ENCODE peak calls at places on chromosomes 13 and 19, in eight cellular contexts. One of them, this sample, is unnamed.

GRCh38 chr19:34150558-34150957 is 21.7 kb upstream of the LSM14A start:
- DNase-seq in activated CD4-positive, alpha-beta memory T cell treated with anti-CD3 and anti-CD28 coated beads, Interleukin-2, amount 10 ng/mL, durations not matched to agents 7 days and 5 days: no peak
- DNase-seq in activated CD4-positive, CD25-positive, alpha-beta regulatory T cell: no peak
- DNase-seq in epithelial cell of esophagus: no peak
- DNase-seq in RWPE1: no peak
- DNase-seq in CMK: no peak
- DNase-seq in iris pigment epithelial cell: no peak
- DNase-seq in HuH-7: no peak
- DNase-seq in this sample: no peak

GRCh38 chr19:34786236-34786635 is 13.2 kb upstream of the ZNF599 start:
- DNase-seq in activated CD4-positive, alpha-beta memory T cell treated with anti-CD3 and anti-CD28 coated beads, Interleukin-2, amount 10 ng/mL, durations not matched to agents 7 days and 5 days: no peak
- DNase-seq in activated CD4-positive, CD25-positive, alpha-beta regulatory T cell: no peak
- DNase-seq in epithelial cell of esophagus: no peak
- DNase-seq in RWPE1: no peak
- DNase-seq in CMK: no peak
- DNase-seq in iris pigment epithelial cell: no peak
- DNase-seq in HuH-7: no peak
- DNase-seq in this sample: no peak

GRCh38 chr19:40471111-40471510 is 4.3 kb downstream of the SPTBN4 start:
- DNase-seq in activated CD4-positive, alpha-beta memory T cell treated with anti-CD3 and anti-CD28 coated beads, Interleukin-2, amount 10 ng/mL, durations not matched to agents 7 days and 5 days: no peak
- DNase-seq in activated CD4-positive, CD25-positive, alpha-beta regulatory T cell: no peak
- DNase-seq in epithelial cell of esophagus: no peak
- DNase-seq in RWPE1: no peak
- DNase-seq in CMK: no peak
- DNase-seq in iris pigment epithelial cell: no peak
- DNase-seq in HuH-7: no peak
- DNase-seq in this sample: no peak

GRCh38 chr13:73993661-73994060 is 140.5 kb downstream of the KLF12 start:
- DNase-seq in activated CD4-positive, alpha-beta memory T cell treated with anti-CD3 and anti-CD28 coated beads, Interleukin-2, amount 10 ng/mL, durations not matched to agents 7 days and 5 days: no peak
- DNase-seq in activated CD4-positive, CD25-positive, alpha-beta regulatory T cell: no peak
- DNase-seq in epithelial cell of esophagus: no peak
- DNase-seq in RWPE1: no peak
- DNase-seq in CMK: no peak
- DNase-seq in iris pigment epithelial cell: peak
- DNase-seq in HuH-7: no peak
- DNase-seq in this sample: no peak

GRCh38 chr19:43438291-43439162 is 23.8 kb downstream of the TEX101 start:
- DNase-seq in activated CD4-positive, alpha-beta memory T cell treated with anti-CD3 and anti-CD28 coated beads, Interleukin-2, amount 10 ng/mL, durations not matched to agents 7 days and 5 days: peak
- DNase-seq in activated CD4-positive, CD25-positive, alpha-beta regulatory T cell: no peak
- DNase-seq in epithelial cell of esophagus: peak
- DNase-seq in RWPE1: peak
- DNase-seq in CMK: no peak
- DNase-seq in iris pigment epithelial cell: no peak
- DNase-seq in HuH-7: no peak
- DNase-seq in this sample: no peak

GRCh38 chr13:114134111-114134943 is 1.9 kb upstream of the RASA3 start:
- DNase-seq in activated CD4-positive, alpha-beta memory T cell treated with anti-CD3 and anti-CD28 coated beads, Interleukin-2, amount 10 ng/mL, durations not matched to agents 7 days and 5 days: peak
- DNase-seq in activated CD4-positive, CD25-positive, alpha-beta regulatory T cell: no peak
- DNase-seq in epithelial cell of esophagus: no peak
- DNase-seq in RWPE1: no peak
- DNase-seq in CMK: no peak
- DNase-seq in iris pigment epithelial cell: no peak
- DNase-seq in HuH-7: no peak
- DNase-seq in this sample: peak

GRCh38 chr13:97914537-97914936 is 38.9 kb upstream of the IPO5 start:
- DNase-seq in activated CD4-positive, alpha-beta memory T cell treated with anti-CD3 and anti-CD28 coated beads, Interleukin-2, amount 10 ng/mL, durations not matched to agents 7 days and 5 days: no peak
- DNase-seq in activated CD4-positive, CD25-positive, alpha-beta regulatory T cell: no peak
- DNase-seq in epithelial cell of esophagus: no peak
- DNase-seq in RWPE1: no peak
- DNase-seq in CMK: no peak
- DNase-seq in iris pigment epithelial cell: peak
- DNase-seq in HuH-7: no peak
- DNase-seq in this sample: no peak

GRCh38 chr13:43698743-43699142 is 88.0 kb downstream of the ENOX1 start:
- DNase-seq in activated CD4-positive, alpha-beta memory T cell treated with anti-CD3 and anti-CD28 coated beads, Interleukin-2, amount 10 ng/mL, durations not matched to agents 7 days and 5 days: no peak
- DNase-seq in activated CD4-positive, CD25-positive, alpha-beta regulatory T cell: no peak
- DNase-seq in epithelial cell of esophagus: peak
- DNase-seq in RWPE1: no peak
- DNase-seq in CMK: no peak
- DNase-seq in iris pigment epithelial cell: peak
- DNase-seq in HuH-7: no peak
- DNase-seq in this sample: no peak

GRCh38 chr19:51564791-51565190 is 6.3 kb upstream of the ZNF175 start:
- DNase-seq in activated CD4-positive, alpha-beta memory T cell treated with anti-CD3 and anti-CD28 coated beads, Interleukin-2, amount 10 ng/mL, durations not matched to agents 7 days and 5 days: no peak
- DNase-seq in activated CD4-positive, CD25-positive, alpha-beta regulatory T cell: no peak
- DNase-seq in epithelial cell of esophagus: no peak
- DNase-seq in RWPE1: no peak
- DNase-seq in CMK: peak
- DNase-seq in iris pigment epithelial cell: no peak
- DNase-seq in HuH-7: no peak
- DNase-seq in this sample: no peak

GRCh38 chr19:39928357-39928725 is 6.1 kb downstream of the FCGBP start:
- DNase-seq in activated CD4-positive, alpha-beta memory T cell treated with anti-CD3 and anti-CD28 coated beads, Interleukin-2, amount 10 ng/mL, durations not matched to agents 7 days and 5 days: no peak
- DNase-seq in activated CD4-positive, CD25-positive, alpha-beta regulatory T cell: no peak
- DNase-seq in epithelial cell of esophagus: no peak
- DNase-seq in RWPE1: no peak
- DNase-seq in CMK: no peak
- DNase-seq in iris pigment epithelial cell: no peak
- DNase-seq in HuH-7: no peak
- DNase-seq in this sample: no peak

GRCh38 chr19:55116232-55117062 is 990 bp downstream of the PPP1R12C start:
- DNase-seq in activated CD4-positive, alpha-beta memory T cell treated with anti-CD3 and anti-CD28 coated beads, Interleukin-2, amount 10 ng/mL, durations not matched to agents 7 days and 5 days: peak
- DNase-seq in activated CD4-positive, CD25-positive, alpha-beta regulatory T cell: no peak
- DNase-seq in epithelial cell of esophagus: peak
- DNase-seq in RWPE1: peak
- DNase-seq in CMK: no peak
- DNase-seq in iris pigment epithelial cell: peak
- DNase-seq in HuH-7: no peak
- DNase-seq in this sample: peak

GRCh38 chr13:20400774-20401173 is 124.9 kb downstream of the CRYL1 start:
- DNase-seq in activated CD4-positive, alpha-beta memory T cell treated with anti-CD3 and anti-CD28 coated beads, Interleukin-2, amount 10 ng/mL, durations not matched to agents 7 days and 5 days: no peak
- DNase-seq in activated CD4-positive, CD25-positive, alpha-beta regulatory T cell: no peak
- DNase-seq in epithelial cell of esophagus: peak
- DNase-seq in RWPE1: peak
- DNase-seq in CMK: no peak
- DNase-seq in iris pigment epithelial cell: peak
- DNase-seq in HuH-7: no peak
- DNase-seq in this sample: no peak

GRCh38 chr13:87535911-87536310 is 135.3 kb upstream of the SLITRK5 start:
- DNase-seq in activated CD4-positive, alpha-beta memory T cell treated with anti-CD3 and anti-CD28 coated beads, Interleukin-2, amount 10 ng/mL, durations not matched to agents 7 days and 5 days: no peak
- DNase-seq in activated CD4-positive, CD25-positive, alpha-beta regulatory T cell: no peak
- DNase-seq in epithelial cell of esophagus: peak
- DNase-seq in RWPE1: peak
- DNase-seq in CMK: no peak
- DNase-seq in iris pigment epithelial cell: no peak
- DNase-seq in HuH-7: no peak
- DNase-seq in this sample: no peak

GRCh38 chr19:17883627-17884413 is 12.1 kb downstream of the SLC5A5 start:
- DNase-seq in activated CD4-positive, alpha-beta memory T cell treated with anti-CD3 and anti-CD28 coated beads, Interleukin-2, amount 10 ng/mL, durations not matched to agents 7 days and 5 days: no peak
- DNase-seq in activated CD4-positive, CD25-positive, alpha-beta regulatory T cell: no peak
- DNase-seq in epithelial cell of esophagus: no peak
- DNase-seq in RWPE1: no peak
- DNase-seq in CMK: no peak
- DNase-seq in iris pigment epithelial cell: no peak
- DNase-seq in HuH-7: no peak
- DNase-seq in this sample: no peak

GRCh38 chr19:1811942-1812425 is at the start of gene ATP8B3:
- DNase-seq in activated CD4-positive, alpha-beta memory T cell treated with anti-CD3 and anti-CD28 coated beads, Interleukin-2, amount 10 ng/mL, durations not matched to agents 7 days and 5 days: peak
- DNase-seq in activated CD4-positive, CD25-positive, alpha-beta regulatory T cell: peak
- DNase-seq in epithelial cell of esophagus: no peak
- DNase-seq in RWPE1: peak
- DNase-seq in CMK: no peak
- DNase-seq in iris pigment epithelial cell: no peak
- DNase-seq in HuH-7: peak
- DNase-seq in this sample: peak

GRCh38 chr19:38304866-38305429 is 897 bp downstream of the C19orf33 start:
- DNase-seq in activated CD4-positive, alpha-beta memory T cell treated with anti-CD3 and anti-CD28 coated beads, Interleukin-2, amount 10 ng/mL, durations not matched to agents 7 days and 5 days: no peak
- DNase-seq in activated CD4-positive, CD25-positive, alpha-beta regulatory T cell: no peak
- DNase-seq in epithelial cell of esophagus: peak
- DNase-seq in RWPE1: peak
- DNase-seq in CMK: no peak
- DNase-seq in iris pigment epithelial cell: no peak
- DNase-seq in HuH-7: peak
- DNase-seq in this sample: peak

GRCh38 chr13:36992362-36992761 is 6.8 kb downstream of the ALG5 start:
- DNase-seq in activated CD4-positive, alpha-beta memory T cell treated with anti-CD3 and anti-CD28 coated beads, Interleukin-2, amount 10 ng/mL, durations not matched to agents 7 days and 5 days: no peak
- DNase-seq in activated CD4-positive, CD25-positive, alpha-beta regulatory T cell: no peak
- DNase-seq in epithelial cell of esophagus: no peak
- DNase-seq in RWPE1: no peak
- DNase-seq in CMK: no peak
- DNase-seq in iris pigment epithelial cell: no peak
- DNase-seq in HuH-7: no peak
- DNase-seq in this sample: no peak

GRCh38 chr19:52492991-52493470 is 34.4 kb upstream of the ZNF808 start:
- DNase-seq in activated CD4-positive, alpha-beta memory T cell treated with anti-CD3 and anti-CD28 coated beads, Interleukin-2, amount 10 ng/mL, durations not matched to agents 7 days and 5 days: no peak
- DNase-seq in activated CD4-positive, CD25-positive, alpha-beta regulatory T cell: no peak
- DNase-seq in epithelial cell of esophagus: peak
- DNase-seq in RWPE1: no peak
- DNase-seq in CMK: no peak
- DNase-seq in iris pigment epithelial cell: no peak
- DNase-seq in HuH-7: no peak
- DNase-seq in this sample: no peak

GRCh38 chr13:49690990-49691886 is at the start of gene EBPL:
- DNase-seq in activated CD4-positive, alpha-beta memory T cell treated with anti-CD3 and anti-CD28 coated beads, Interleukin-2, amount 10 ng/mL, durations not matched to agents 7 days and 5 days: peak
- DNase-seq in activated CD4-positive, CD25-positive, alpha-beta regulatory T cell: peak
- DNase-seq in epithelial cell of esophagus: peak
- DNase-seq in RWPE1: peak
- DNase-seq in CMK: peak
- DNase-seq in iris pigment epithelial cell: peak
- DNase-seq in HuH-7: peak
- DNase-seq in this sample: peak

GRCh38 chr19:37954421-37954874 is 47.4 kb downstream of the SIPA1L3 start:
- DNase-seq in activated CD4-positive, alpha-beta memory T cell treated with anti-CD3 and anti-CD28 coated beads, Interleukin-2, amount 10 ng/mL, durations not matched to agents 7 days and 5 days: no peak
- DNase-seq in activated CD4-positive, CD25-positive, alpha-beta regulatory T cell: no peak
- DNase-seq in epithelial cell of esophagus: no peak
- DNase-seq in RWPE1: no peak
- DNase-seq in CMK: no peak
- DNase-seq in iris pigment epithelial cell: no peak
- DNase-seq in HuH-7: no peak
- DNase-seq in this sample: no peak

GRCh38 chr19:41296323-41296935 is 13.5 kb upstream of the CCDC97 start:
- DNase-seq in activated CD4-positive, alpha-beta memory T cell treated with anti-CD3 and anti-CD28 coated beads, Interleukin-2, amount 10 ng/mL, durations not matched to agents 7 days and 5 days: no peak
- DNase-seq in activated CD4-positive, CD25-positive, alpha-beta regulatory T cell: no peak
- DNase-seq in epithelial cell of esophagus: peak
- DNase-seq in RWPE1: no peak
- DNase-seq in CMK: no peak
- DNase-seq in iris pigment epithelial cell: no peak
- DNase-seq in HuH-7: no peak
- DNase-seq in this sample: no peak

GRCh38 chr13:21657538-21657937 is 13.3 kb upstream of the FGF9 start:
- DNase-seq in activated CD4-positive, alpha-beta memory T cell treated with anti-CD3 and anti-CD28 coated beads, Interleukin-2, amount 10 ng/mL, durations not matched to agents 7 days and 5 days: no peak
- DNase-seq in activated CD4-positive, CD25-positive, alpha-beta regulatory T cell: no peak
- DNase-seq in epithelial cell of esophagus: peak
- DNase-seq in RWPE1: peak
- DNase-seq in CMK: no peak
- DNase-seq in iris pigment epithelial cell: peak
- DNase-seq in HuH-7: no peak
- DNase-seq in this sample: peak

GRCh38 chr19:18975011-18975410 is 34.0 kb upstream of the HOMER3 start:
- DNase-seq in activated CD4-positive, alpha-beta memory T cell treated with anti-CD3 and anti-CD28 coated beads, Interleukin-2, amount 10 ng/mL, durations not matched to agents 7 days and 5 days: no peak
- DNase-seq in activated CD4-positive, CD25-positive, alpha-beta regulatory T cell: no peak
- DNase-seq in epithelial cell of esophagus: peak
- DNase-seq in RWPE1: no peak
- DNase-seq in CMK: no peak
- DNase-seq in iris pigment epithelial cell: no peak
- DNase-seq in HuH-7: no peak
- DNase-seq in this sample: peak

GRCh38 chr13:74443623-74444022 is 309.4 kb upstream of the KLF12 start:
- DNase-seq in activated CD4-positive, alpha-beta memory T cell treated with anti-CD3 and anti-CD28 coated beads, Interleukin-2, amount 10 ng/mL, durations not matched to agents 7 days and 5 days: no peak
- DNase-seq in activated CD4-positive, CD25-positive, alpha-beta regulatory T cell: no peak
- DNase-seq in epithelial cell of esophagus: peak
- DNase-seq in RWPE1: peak
- DNase-seq in CMK: no peak
- DNase-seq in iris pigment epithelial cell: peak
- DNase-seq in HuH-7: no peak
- DNase-seq in this sample: no peak

GRCh38 chr13:87570669-87571068 is 100.5 kb upstream of the SLITRK5 start:
- DNase-seq in activated CD4-positive, alpha-beta memory T cell treated with anti-CD3 and anti-CD28 coated beads, Interleukin-2, amount 10 ng/mL, durations not matched to agents 7 days and 5 days: no peak
- DNase-seq in activated CD4-positive, CD25-positive, alpha-beta regulatory T cell: no peak
- DNase-seq in epithelial cell of esophagus: no peak
- DNase-seq in RWPE1: no peak
- DNase-seq in CMK: no peak
- DNase-seq in iris pigment epithelial cell: no peak
- DNase-seq in HuH-7: no peak
- DNase-seq in this sample: no peak

GRCh38 chr13:112253631-112254030 is 122.5 kb upstream of the SPACA7 start:
- DNase-seq in activated CD4-positive, alpha-beta memory T cell treated with anti-CD3 and anti-CD28 coated beads, Interleukin-2, amount 10 ng/mL, durations not matched to agents 7 days and 5 days: no peak
- DNase-seq in activated CD4-positive, CD25-positive, alpha-beta regulatory T cell: no peak
- DNase-seq in epithelial cell of esophagus: no peak
- DNase-seq in RWPE1: no peak
- DNase-seq in CMK: no peak
- DNase-seq in iris pigment epithelial cell: no peak
- DNase-seq in HuH-7: no peak
- DNase-seq in this sample: no peak

GRCh38 chr13:114146629-114147028 is 14.2 kb upstream of the RASA3 start:
- DNase-seq in activated CD4-positive, alpha-beta memory T cell treated with anti-CD3 and anti-CD28 coated beads, Interleukin-2, amount 10 ng/mL, durations not matched to agents 7 days and 5 days: peak
- DNase-seq in activated CD4-positive, CD25-positive, alpha-beta regulatory T cell: no peak
- DNase-seq in epithelial cell of esophagus: no peak
- DNase-seq in RWPE1: no peak
- DNase-seq in CMK: no peak
- DNase-seq in iris pigment epithelial cell: no peak
- DNase-seq in HuH-7: peak
- DNase-seq in this sample: no peak

GRCh38 chr13:59906413-59907027 is 257.2 kb downstream of the DIAPH3 start:
- DNase-seq in activated CD4-positive, alpha-beta memory T cell treated with anti-CD3 and anti-CD28 coated beads, Interleukin-2, amount 10 ng/mL, durations not matched to agents 7 days and 5 days: no peak
- DNase-seq in activated CD4-positive, CD25-positive, alpha-beta regulatory T cell: no peak
- DNase-seq in epithelial cell of esophagus: peak
- DNase-seq in RWPE1: peak
- DNase-seq in CMK: no peak
- DNase-seq in iris pigment epithelial cell: peak
- DNase-seq in HuH-7: peak
- DNase-seq in this sample: no peak